ENCODE peak calls at places on chromosome 15, in nine cellular contexts. B is hepatocyte, O is MM.1S, K is SK-N-SH, X is ovary, U is vagina, A is neuronal stem cell, D is heart left ventricle, R is OCI-LY7. I is an unnamed sample.

GRCh38 chr15:40108061-40108854 is 421 bp downstream of the BMF start:
- DNase-seq in B (peak; percentile 68), O (peak; percentile 32), K (peak; percentile 66), X (peak; percentile 86), U (no peak), A (no peak), D (peak; percentile 66), R (no peak), I (peak; percentile 74)

GRCh38 chr15:60751985-60752952 is 273.3 kb upstream of the ICE2 start:
- DNase-seq in B (peak; percentile 63), O (no peak), K (peak; percentile 35), X (peak; percentile 73), U (no peak), A (no peak), D (peak; percentile 67), R (no peak), I (peak; percentile 29)

GRCh38 chr15:36960947-36961227 is 139.5 kb downstream of the MEIS2 start:
- DNase-seq in B (no peak), O (no peak), K (no peak), X (no peak), U (no peak), A (no peak), D (no peak), R (no peak), I (no peak)

GRCh38 chr15:32718082-32718821 is 448 bp downstream of the GREM1 start:
- DNase-seq in B (peak; percentile 34), O (no peak), K (peak; percentile 72), X (no peak), U (no peak), A (peak; percentile 30), D (no peak), R (no peak), I (peak; percentile 29)

GRCh38 chr15:61651267-61651666 is 409.0 kb downstream of the VPS13C start:
- DNase-seq in B (no peak), O (no peak), K (no peak), X (no peak), U (no peak), A (no peak), D (no peak), R (no peak), I (peak; percentile 20)

GRCh38 chr15:25859838-25860645 is 3.1 kb downstream of the ATP10A start:
- DNase-seq in B (no peak), O (no peak), K (no peak), X (no peak), U (no peak), A (no peak), D (no peak), R (no peak), I (peak; percentile 28)

GRCh38 chr15:70299931-70300858 is 202.5 kb upstream of the TLE3 start:
- DNase-seq in B (peak; percentile 39), O (peak; percentile 98), K (no peak), X (no peak), U (peak; percentile 94), A (no peak), D (no peak), R (peak; percentile 41), I (no peak)

GRCh38 chr15:64246364-64247189 is 83.8 kb upstream of the PPIB start:
- DNase-seq in B (peak; percentile 48), O (peak; percentile 59), K (no peak), X (no peak), U (no peak), A (peak; percentile 11), D (no peak), R (no peak), I (peak; percentile 74)

GRCh38 chr15:100525894-100526512 is 2.7 kb downstream of the CERS3 start:
- DNase-seq in B (peak; percentile 42), O (no peak), K (no peak), X (peak; percentile 67), U (no peak), A (no peak), D (peak; percentile 81), R (no peak), I (peak; percentile 84)

GRCh38 chr15:66756220-66756769 is 54.3 kb downstream of the SMAD6 start:
- DNase-seq in B (no peak), O (no peak), K (no peak), X (peak; percentile 40), U (no peak), A (no peak), D (peak; percentile 2), R (no peak), I (no peak)

GRCh38 chr15:94312946-94313345 is 81.6 kb downstream of the MCTP2 start:
- DNase-seq in B (no peak), O (no peak), K (no peak), X (no peak), U (no peak), A (no peak), D (no peak), R (no peak), I (no peak)

GRCh38 chr15:64010719-64011118 is 35.6 kb downstream of the DAPK2 start:
- DNase-seq in B (no peak), O (no peak), K (no peak), X (no peak), U (no peak), A (no peak), D (peak; percentile 76), R (peak; percentile 94), I (peak; percentile 98)

GRCh38 chr15:31197497-31198414 is 96.2 kb upstream of the TRPM1 start:
- DNase-seq in B (peak; percentile 54), O (peak; percentile 42), K (peak; percentile 60), X (no peak), U (no peak), A (peak; percentile 15), D (no peak), R (peak; percentile 43), I (peak; percentile 19)

GRCh38 chr15:66100761-66101160 is 152.8 kb downstream of the MEGF11 start:
- DNase-seq in B (no peak), O (no peak), K (no peak), X (no peak), U (no peak), A (no peak), D (no peak), R (no peak), I (no peak)

GRCh38 chr15:46848704-46849103 is 868.6 kb upstream of the SEMA6D start:
- DNase-seq in B (no peak), O (no peak), K (no peak), X (no peak), U (no peak), A (no peak), D (no peak), R (no peak), I (peak; percentile 72)

GRCh38 chr15:35437157-35437556 is 108.8 kb downstream of the DPH6 start:
- DNase-seq in B (no peak), O (no peak), K (no peak), X (no peak), U (no peak), A (no peak), D (no peak), R (no peak), I (no peak)

GRCh38 chr15:90002428-90002844 is 1.3 kb downstream of the ZNF710 start:
- DNase-seq in B (peak; percentile 62), O (peak; percentile 45), K (peak; percentile 84), X (peak; percentile 72), U (no peak), A (no peak), D (peak; percentile 42), R (peak; percentile 51), I (peak; percentile 40)

GRCh38 chr15:88382482-88382983 is 84.7 kb downstream of the MRPL46 start:
- DNase-seq in B (peak; percentile 40), O (no peak), K (peak; percentile 27), X (no peak), U (no peak), A (no peak), D (no peak), R (no peak), I (peak; percentile 84)

GRCh38 chr15:45871121-45871855 is 236.5 kb downstream of the SQOR start:
- DNase-seq in B (no peak), O (no peak), K (no peak), X (no peak), U (no peak), A (no peak), D (no peak), R (no peak), I (no peak)

DNA sequence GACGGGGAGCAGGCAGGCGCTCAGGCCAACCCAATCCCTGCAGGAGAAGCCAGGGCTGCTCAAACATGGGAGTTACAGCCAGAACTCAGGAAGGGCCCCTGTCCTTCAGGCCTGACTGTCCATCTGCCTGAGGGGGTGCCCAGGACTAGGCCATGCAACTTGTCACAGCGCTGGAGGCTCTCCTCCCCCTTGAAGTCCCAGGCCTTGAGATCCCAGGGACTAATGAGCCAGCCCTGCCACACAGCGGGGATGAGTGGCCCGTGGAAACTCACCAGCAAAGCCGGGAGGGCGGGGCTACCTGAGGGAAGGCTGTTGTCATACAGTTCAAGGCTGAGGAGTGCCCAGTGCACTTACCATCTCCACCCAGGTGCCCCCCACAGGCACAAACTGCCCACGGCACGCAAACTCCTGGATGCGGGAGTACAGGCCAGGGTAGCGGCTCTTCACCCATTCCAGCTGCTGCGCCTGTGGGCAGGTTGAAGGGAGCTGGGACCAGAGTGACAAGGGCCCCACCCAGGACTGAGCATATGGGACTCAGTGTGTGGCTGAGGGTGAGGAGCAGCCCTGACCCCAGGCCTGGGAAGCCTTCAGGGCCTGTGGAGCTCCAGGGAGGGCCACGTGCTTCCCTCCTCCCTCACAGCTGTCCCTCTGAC is 6.3 kb downstream of the MAN2C1 start:
- DNase-seq in B (no peak), O (no peak), K (peak; percentile 23), X (no peak), U (no peak), A (no peak), D (no peak), R (no peak), I (no peak)
- H3K36me3 ChIP-seq in B (no peaks in the 10 kb centered on the region), O (no peaks in the 10 kb centered on the region), K (peaks cover 22% of the 10 kb centered on the region), X (no peaks in the 10 kb centered on the region), U (peaks cover 51% of the 10 kb centered on the region), A (peaks cover 34% of the 10 kb centered on the region), D (peaks cover 95% of the 10 kb centered on the region), R (peaks cover 33% of the 10 kb centered on the region), I (peaks cover 67% of the 10 kb centered on the region)

DNA sequence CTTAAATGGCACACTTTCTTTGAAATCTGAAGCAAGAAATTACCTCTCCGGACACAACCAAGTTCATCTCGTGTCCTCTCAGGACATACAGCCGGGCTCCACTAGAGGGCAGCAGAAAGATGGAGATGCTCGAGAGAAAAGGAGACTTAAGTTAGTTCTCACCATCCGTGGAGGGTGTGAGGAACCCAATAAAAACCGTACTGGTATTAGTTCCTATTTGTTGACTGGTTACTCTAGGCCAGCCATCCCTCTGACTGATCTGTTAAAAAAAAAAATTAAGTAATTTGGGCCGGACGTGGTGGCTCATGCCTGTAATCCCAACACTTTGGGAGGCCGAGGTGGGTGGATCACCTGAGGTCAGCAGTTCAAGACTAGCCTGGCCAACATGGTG is 7.9 kb upstream of the CYP11A1 start:
- DNase-seq in B (peak; percentile 89), O (peak; percentile 91), K (peak; percentile 79), X (peak; percentile 87), U (no peak), A (peak; percentile 74), D (peak; percentile 81), R (peak; percentile 85), I (peak; percentile 66)
- H3K4me3 ChIP-seq in B (no peak overlapping the region), O (peak overlapping the region; percentile 92), K (no peak overlapping the region), X (no peak overlapping the region), U (no peak overlapping the region), A (no peak overlapping the region), D (no peak overlapping the region), R (no peak overlapping the region), I (no peak overlapping the region)

GRCh38 chr15:79919090-79919748 is 22.4 kb upstream of the MTHFS start:
- DNase-seq in B (peak; percentile 88), O (no peak), K (no peak), X (no peak), U (no peak), A (no peak), D (no peak), R (no peak), I (no peak)
- H3K9me3 ChIP-seq in B (no peaks in the 10 kb centered on the region), O (peaks cover 3% of the 10 kb centered on the region), K (peaks cover 18% of the 10 kb centered on the region), X (no peaks in the 10 kb centered on the region), U (peaks cover 54% of the 10 kb centered on the region), A (peaks cover 77% of the 10 kb centered on the region), D (peaks cover 78% of the 10 kb centered on the region), R (peaks cover 74% of the 10 kb centered on the region), I (peaks cover 54% of the 10 kb centered on the region)

GRCh38 chr15:77473328-77473727 is 52.6 kb downstream of the HMG20A start:
- DNase-seq in B (no peak), O (no peak), K (no peak), X (no peak), U (no peak), A (no peak), D (no peak), R (no peak), I (no peak)
- H3K36me3 ChIP-seq in B (no peaks in the 10 kb centered on the region), O (no peaks in the 10 kb centered on the region), K (peaks cover 62% of the 10 kb centered on the region), X (no peaks in the 10 kb centered on the region), U (peaks cover 15% of the 10 kb centered on the region), A (peaks cover 5% of the 10 kb centered on the region), D (peaks cover 78% of the 10 kb centered on the region), R (peaks cover 81% of the 10 kb centered on the region), I (peaks cover 27% of the 10 kb centered on the region)